ENCODE peak calls at places on chromosomes 16 and 17, in seven cellular contexts. T is activated CD4-positive, alpha-beta T cell treated with anti-CD3 and anti-CD28 coated beads for 24 hours; P is BE2C; U is mucosa of descending colon; F is activated naive CD4-positive, alpha-beta T cell treated with anti-CD3 and anti-CD28 coated beads, Interleukin-2, amount 50 U/mL, for 16 hours; S is stimulated activated CD4-positive, alpha-beta T cell treated with anti-CD3 and anti-CD28 coated beads, Interleukin-15, amount 100 ng/mL, for 1 hour; C is cardiac fibroblast. K is an unnamed sample.

GRCh38 chr16:86566966-86567700 is 504 bp downstream of the FOXC2 start:
- DNase-seq in U (no peak), C (peak), S (no peak), P (no peak), T (no peak), F (no peak), K (peak)

GRCh38 chr17:58387834-58388233 is 29.5 kb downstream of the RNF43 start:
- DNase-seq in T (no peak), F (no peak), P (no peak), C (no peak), S (no peak), U (peak), K (no peak)

GRCh38 chr16:31700200-31700529 is 172.5 kb downstream of the AHSP start:
- DNase-seq in S (no peak), U (no peak), C (no peak), P (peak), T (no peak), F (no peak), K (no peak)

GRCh38 chr17:79811036-79811887 is 14.4 kb upstream of the CBX8 start:
- DNase-seq in C (no peak), U (no peak), T (no peak), P (peak), F (no peak), S (no peak), K (peak)

GRCh38 chr17:9645858-9646555 is 690 bp downstream of the USP43 start:
- DNase-seq in U (peak), F (peak), C (no peak), T (no peak), S (no peak), P (no peak), K (peak)

GRCh38 chr16:3099395-3099731 is 269 bp upstream of the ZSCAN10 start:
- DNase-seq in F (no peak), C (no peak), U (no peak), S (no peak), T (no peak), P (no peak), K (no peak)

GRCh38 chr16:53866520-53866919 is 162.6 kb downstream of the FTO start:
- DNase-seq in T (no peak), U (no peak), C (no peak), S (no peak), P (no peak), F (no peak), K (no peak)

GRCh38 chr17:4598776-4599504 is 14.6 kb downstream of the SMTNL2 start:
- DNase-seq in P (no peak), S (no peak), U (peak), C (peak), F (no peak), T (no peak), K (peak)

GRCh38 chr17:65988451-65988850 is 203.5 kb downstream of the CEP112 start:
- DNase-seq in C (no peak), U (no peak), P (no peak), S (no peak), T (no peak), F (no peak), K (no peak)

GRCh38 chr17:28643979-28644781 is 778 bp downstream of the BLTP2 start:
- DNase-seq in P (peak), U (peak), T (no peak), S (no peak), C (peak), F (peak), K (peak)

GRCh38 chr16:88478115-88478514 is 25.0 kb downstream of the ZFPM1 start:
- DNase-seq in T (no peak), F (peak), U (no peak), P (no peak), S (no peak), C (no peak), K (no peak)

GRCh38 chr16:72134507-72134906 is 37.4 kb downstream of the PMFBP1 start:
- DNase-seq in T (no peak), P (no peak), U (no peak), F (no peak), S (no peak), C (no peak), K (no peak)

GRCh38 chr17:64385187-64386083 is 5.2 kb downstream of the PECAM1 start:
- DNase-seq in F (no peak), S (no peak), P (no peak), C (peak), T (no peak), U (no peak), K (peak)

GRCh38 chr16:86783626-86784266 is 205.4 kb downstream of the FOXL1 start:
- DNase-seq in U (no peak), F (no peak), C (no peak), T (no peak), P (no peak), S (no peak), K (no peak)

K was measured in Right ventricle myocardium superior.